ENCODE peak calls at places on chromosome 10, in eight cellular contexts. A, G, O, I, E, Y, F and H are unnamed samples.

GRCh38 chr10:30456262-30456661 is 22.3 kb downstream of the MAP3K8 start:
- ATAC-seq in A (peak; percentile 66), G (peak; percentile 26), O (no peak), I (peak; percentile 74), E (peak; percentile 73), Y (peak; percentile 27), F (peak; percentile 83), H (no peak)

GRCh38 chr10:110010076-110011069 is 2.6 kb downstream of the ADD3 start:
- ATAC-seq in A (peak; percentile 65), G (no peak), O (no peak), I (peak; percentile 75), E (peak; percentile 80), Y (peak; percentile 72), F (peak; percentile 67), H (no peak)

GRCh38 chr10:15469066-15469465 is 98.0 kb upstream of the FAM171A1 start:
- ATAC-seq in A (no peak), G (no peak), O (no peak), I (no peak), E (no peak), Y (no peak), F (no peak), H (no peak)

GRCh38 chr10:32384185-32384584 is 37.2 kb upstream of the EPC1 start:
- ATAC-seq in A (no peak), G (no peak), O (no peak), I (no peak), E (no peak), Y (no peak), F (no peak), H (no peak)

GRCh38 chr10:513393-513792 is 176.1 kb downstream of the DIP2C start:
- ATAC-seq in A (no peak), G (no peak), O (no peak), I (no peak), E (no peak), Y (no peak), F (no peak), H (no peak)

GRCh38 chr10:99172950-99173349 is 62.7 kb downstream of the HPSE2 start:
- ATAC-seq in A (no peak), G (no peak), O (peak; percentile 43), I (no peak), E (no peak), Y (no peak), F (no peak), H (no peak)

GRCh38 chr10:114720685-114721278 is 62.7 kb upstream of the ABLIM1 start:
- ATAC-seq in A (no peak), G (peak; percentile 78), O (no peak), I (no peak), E (no peak), Y (no peak), F (no peak), H (no peak)

GRCh38 chr10:102613286-102613685 is 31.0 kb upstream of the TRIM8 start:
- ATAC-seq in A (peak; percentile 36), G (no peak), O (no peak), I (no peak), E (peak; percentile 6), Y (no peak), F (peak; percentile 43), H (no peak)

GRCh38 chr10:14822879-14823755 is 14.7 kb downstream of the CDNF start:
- ATAC-seq in A (peak; percentile 56), G (no peak), O (peak; percentile 56), I (peak; percentile 64), E (no peak), Y (peak; percentile 48), F (peak; percentile 68), H (no peak)

GRCh38 chr10:100370561-100370975 is 23.5 kb downstream of the SCD start:
- ATAC-seq in A (peak; percentile 45), G (no peak), O (peak; percentile 0), I (peak; percentile 47), E (peak; percentile 30), Y (no peak), F (peak; percentile 12), H (peak; percentile 26)

GRCh38 chr10:126905776-126906703 is 812 bp downstream of the DOCK1 start:
- ATAC-seq in A (no peak), G (peak; percentile 32), O (peak; percentile 66), I (no peak), E (no peak), Y (no peak), F (no peak), H (peak; percentile 45)

GRCh38 chr10:92114201-92114600 is 176.7 kb downstream of the CPEB3 start:
- ATAC-seq in A (no peak), G (no peak), O (no peak), I (no peak), E (no peak), Y (no peak), F (no peak), H (no peak)

GRCh38 chr10:97185326-97186058 is at the start of gene SLIT1:
- ATAC-seq in A (no peak), G (no peak), O (peak; percentile 70), I (no peak), E (no peak), Y (no peak), F (no peak), H (no peak)

GRCh38 chr10:87722716-87723115 is 63.0 kb downstream of the PAPSS2 start:
- ATAC-seq in A (no peak), G (no peak), O (no peak), I (no peak), E (no peak), Y (no peak), F (no peak), H (no peak)